ENCODE peak calls at places on chromosomes 11 and 22, in four cellular contexts. S, K, O and F are unnamed samples.
A peak's percentile ranks its signal among the peaks of the same experiment; 100 is the strongest.

GRCh38 chr22:38754247-38755154 is 1.3 kb downstream of the SUN2 start:
- DNase-seq in K (peak; percentile 90), S (no peak), O (peak; percentile 44), F (peak; percentile 50)

GRCh38 chr11:69298778-69299461 is 5.0 kb downstream of the MYEOV start:
- DNase-seq in K (peak; percentile 49), O (no peak), S (no peak), F (no peak)

GRCh38 chr11:1049431-1049891 is 12.9 kb upstream of the MUC6 start:
- DNase-seq in O (no peak), S (no peak), K (no peak), F (no peak)

GRCh38 chr22:17554814-17555213 is 8.5 kb upstream of the SLC25A18 start:
- DNase-seq in O (no peak), S (peak; percentile 43), K (no peak), F (no peak)

GRCh38 chr11:133833101-133833898 is 12.0 kb downstream of the SPATA19 start:
- DNase-seq in S (no peak), K (no peak), O (no peak), F (no peak)

GRCh38 chr22:36365020-36365411 is 22.8 kb downstream of the MYH9 start:
- DNase-seq in O (peak; percentile 89), K (peak; percentile 96), S (peak; percentile 69), F (peak; percentile 88)

GRCh38 chr22:31812977-31813605 is 59.3 kb downstream of the DEPDC5 start:
- DNase-seq in S (no peak), O (no peak), K (no peak), F (no peak)

GRCh38 chr11:74321487-74322188 is 10.2 kb upstream of the P4HA3 start:
- DNase-seq in K (peak; percentile 83), S (no peak), O (peak; percentile 19), F (peak; percentile 74)

GRCh38 chr11:35963911-35964310 is 20.0 kb downstream of the LDLRAD3 start:
- DNase-seq in O (no peak), K (no peak), S (no peak), F (no peak)